ENCODE peak calls at places on chromosomes 11 and 22, in four cellular contexts. S, X, W and E are unnamed samples.
A peak's percentile ranks its signal among the peaks of the same experiment; 100 is the strongest.

GRCh38 chr22:19810381-19811141 is 44.1 kb downstream of the GNB1L start:
- DNase-seq in S (no peak), X (peak; percentile 36), W (no peak), E (no peak)

GRCh38 chr22:31177420-31178162 is 17.6 kb downstream of the RNF185 start:
- DNase-seq in S (no peak), X (no peak), W (peak; percentile 87), E (peak; percentile 96)

GRCh38 chr11:62048101-62048500 is 75.7 kb upstream of the INCENP start:
- DNase-seq in S (no peak), X (no peak), W (no peak), E (peak; percentile 84)

GRCh38 chr11:65069217-65069616 is 10.9 kb upstream of the NAALADL1 start:
- DNase-seq in S (no peak), X (no peak), W (no peak), E (no peak)

GRCh38 chr11:113384551-113384950 is 3.0 kb upstream of the ANKK1 start:
- DNase-seq in S (no peak), X (no peak), W (peak; percentile 81), E (peak; percentile 99)

GRCh38 chr22:39266398-39267030 is 21.7 kb upstream of the PDGFB start:
- DNase-seq in S (no peak), X (no peak), W (peak; percentile 13), E (no peak)

GRCh38 chr11:96713301-96713700 is 323.5 kb downstream of the JRKL start:
- DNase-seq in S (no peak), X (no peak), W (no peak), E (no peak)

GRCh38 chr22:29202231-29203192 is 3.2 kb upstream of the EMID1 start:
- DNase-seq in S (no peak), X (no peak), W (no peak), E (peak; percentile 13)

GRCh38 chr11:6655020-6655789 is 404 bp downstream of the DCHS1 start:
- DNase-seq in S (peak; percentile 71), X (no peak), W (no peak), E (no peak)

GRCh38 chr11:133058501-133058900 is 473.8 kb downstream of the OPCML start:
- DNase-seq in S (no peak), X (no peak), W (no peak), E (no peak)

GRCh38 chr11:134150195-134150903 is 73.4 kb downstream of the NCAPD3 start:
- DNase-seq in S (no peak), X (no peak), W (no peak), E (no peak)

GRCh38 chr11:67312187-67313021 is 9.1 kb downstream of the SSH3 start:
- DNase-seq in S (no peak), X (no peak), W (no peak), E (peak; percentile 96)

GRCh38 chr11:15654397-15654915 is 539.7 kb downstream of the INSC start:
- DNase-seq in S (no peak), X (no peak), W (no peak), E (no peak)

DNA sequence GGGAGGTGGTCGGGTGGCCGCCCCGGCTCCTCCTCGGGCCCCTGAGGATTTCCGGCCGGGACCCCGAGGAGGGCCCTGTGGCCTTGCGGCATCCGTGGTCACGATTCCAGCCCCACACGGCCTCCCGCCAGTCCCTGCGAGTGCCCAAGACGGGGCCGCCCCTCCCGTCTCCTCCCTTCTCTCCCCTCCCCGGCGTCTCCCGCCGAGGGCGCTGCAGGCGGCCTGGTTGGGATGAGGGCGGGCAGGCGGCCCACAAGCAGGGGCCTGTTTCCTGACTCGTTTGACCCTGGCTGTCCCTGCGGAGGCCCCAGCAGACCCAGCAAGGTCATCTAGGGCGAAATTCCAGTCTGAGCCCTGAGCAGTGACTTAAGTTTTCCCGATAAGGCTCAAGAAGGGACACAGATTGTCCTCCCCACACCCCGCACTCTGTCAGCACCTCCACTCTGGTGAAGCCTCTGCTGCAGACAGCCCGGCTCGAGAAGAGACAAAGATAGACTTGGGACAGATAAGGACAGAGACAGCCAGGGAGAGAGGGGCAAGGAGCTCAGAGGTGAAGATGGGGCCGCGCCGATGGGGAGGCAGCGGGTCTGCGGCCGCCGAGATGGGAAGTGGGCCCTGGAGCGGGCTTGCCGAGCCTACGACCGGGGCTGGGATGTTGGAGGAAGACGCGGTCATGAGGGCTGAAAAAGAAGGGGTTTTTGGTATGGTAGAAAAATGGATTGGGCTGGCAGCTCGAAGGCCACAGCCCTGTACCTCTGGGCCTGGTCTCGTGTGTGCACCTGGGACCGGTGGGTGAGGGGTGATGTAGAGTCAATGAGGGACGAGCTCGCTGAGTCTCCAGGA is 95.0 kb downstream of the SWAP70 start:
- DNase-seq in S (peak; percentile 64), X (peak; percentile 79), W (peak; percentile 36), E (peak; percentile 77)
- TF ChIP-seq CTCF in S (no peak), X (no peak), W (no peak), E (peak; percentile 58)

DNA sequence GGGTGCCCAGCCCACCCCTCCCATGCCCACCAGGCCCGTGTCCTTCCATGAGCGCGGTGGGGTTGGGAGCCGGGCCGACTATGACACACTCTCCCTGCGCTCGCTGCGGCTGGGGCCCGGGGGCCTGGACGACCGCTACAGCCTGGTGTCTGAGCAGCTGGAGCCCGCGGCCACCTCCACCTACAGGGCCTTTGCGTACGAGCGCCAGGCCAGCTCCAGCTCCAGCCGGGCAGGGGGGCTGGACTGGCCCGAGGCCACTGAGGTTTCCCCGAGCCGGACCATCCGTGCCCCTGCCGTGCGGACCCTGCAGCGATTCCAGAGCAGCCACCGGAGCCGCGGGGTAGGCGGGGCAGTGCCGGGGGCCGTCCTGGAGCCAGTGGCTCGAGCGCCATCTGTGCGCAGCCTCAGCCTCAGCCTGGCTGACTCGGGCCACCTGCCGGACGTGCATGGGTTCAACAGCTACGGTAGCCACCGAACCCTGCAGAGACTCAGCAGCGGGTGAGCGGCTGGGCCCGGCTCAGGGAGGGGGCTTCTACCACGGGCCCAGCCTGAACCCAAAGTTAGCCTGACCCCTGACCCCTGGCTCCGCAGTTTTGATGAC is 3.0 kb downstream of the PKP3 start:
- DNase-seq in S (no peak), X (no peak), W (peak; percentile 53), E (no peak)
- TF ChIP-seq CTCF in S (no peak), X (peak; percentile 62), W (peak; percentile 62), E (no peak)

DNA sequence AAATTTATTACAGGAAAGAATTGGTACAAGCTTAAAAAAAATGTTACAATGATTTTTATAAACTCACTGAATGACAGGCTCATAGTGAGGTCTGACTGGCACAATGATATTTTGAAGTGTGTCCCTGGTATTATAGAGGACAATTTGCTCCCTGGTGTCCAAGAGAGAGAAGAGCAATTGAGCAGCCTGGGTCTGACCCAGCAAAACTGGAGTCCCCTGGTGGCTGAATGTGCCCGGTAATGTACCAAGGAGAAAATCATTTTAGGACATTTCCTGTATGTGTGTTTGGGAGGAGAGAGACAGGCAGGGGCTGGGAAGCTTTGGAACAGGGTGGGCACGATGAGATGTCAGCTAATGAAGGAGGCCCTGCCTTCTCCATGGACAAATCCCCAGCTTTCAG is 125.3 kb downstream of the APOL5 start:
- DNase-seq in S (peak; percentile 48), X (no peak), W (peak; percentile 56), E (peak; percentile 19)
- TF ChIP-seq CTCF in S (peak; percentile 37), X (peak; percentile 59), W (peak; percentile 83), E (peak; percentile 64)

DNA sequence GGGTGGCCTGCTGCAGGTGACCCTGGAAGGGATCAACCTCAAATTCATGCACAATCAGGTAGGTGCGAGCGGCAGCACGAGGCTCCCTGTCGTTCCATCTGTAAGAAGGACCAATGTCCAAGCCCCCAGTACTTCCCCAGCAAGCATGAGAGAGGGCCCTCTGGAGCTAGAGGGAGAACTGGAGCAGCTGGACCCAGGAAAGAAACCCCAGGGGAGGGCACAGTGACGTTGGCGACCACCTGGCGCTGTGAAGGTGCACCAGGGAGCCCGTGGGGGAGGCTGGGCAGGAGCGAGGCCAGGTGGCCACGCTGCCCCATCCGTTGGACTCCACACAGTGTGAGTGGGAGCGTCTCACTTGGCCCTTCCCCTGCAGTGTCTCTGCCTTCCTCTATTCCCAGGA is 28.0 kb downstream of the MYBPC3 start:
- DNase-seq in S (no peak), X (no peak), W (no peak), E (no peak)
- TF ChIP-seq CTCF in S (no peak), X (no peak), W (no peak), E (no peak)